ENCODE peak calls at places on chromosome 10, in ten cellular contexts. One of them, this sample, is unnamed.

GRCh38 chr10:69065406-69066361 is 22.2 kb upstream of the SRGN start:
- DNase-seq in activated T-cell treated with anti-CD3 and anti-CD28 coated beads for 1 hour: no peak
- DNase-seq in GM13976: peak; percentile 68
- DNase-seq in SHP77 treated with DMSO at 0.1 percent for 48 hours: no peak
- DNase-seq in ecto neural progenitor cell: no peak
- DNase-seq in NCI-H774: no peak
- DNase-seq in SW480: no peak
- DNase-seq in Right ventricle myocardium inferior: no peak
- DNase-seq in stimulated activated CD4-positive, alpha-beta T cell treated with anti-CD3 and anti-CD28 coated beads, Interleukin-4, amount 100 ng/mL, for 4 hours: peak; percentile 33
- DNase-seq in activated naive CD8-positive, alpha-beta T cell treated with anti-CD3 and anti-CD28 coated beads, Interleukin-2, amount 50 U/mL, for 24 hours: peak; percentile 71
- DNase-seq in this sample: no peak

GRCh38 chr10:33109788-33110469 is 151.9 kb upstream of the ITGB1 start:
- DNase-seq in activated T-cell treated with anti-CD3 and anti-CD28 coated beads for 1 hour: no peak
- DNase-seq in GM13976: no peak
- DNase-seq in SHP77 treated with DMSO at 0.1 percent for 48 hours: no peak
- DNase-seq in ecto neural progenitor cell: no peak
- DNase-seq in NCI-H774: no peak
- DNase-seq in SW480: no peak
- DNase-seq in Right ventricle myocardium inferior: no peak
- DNase-seq in stimulated activated CD4-positive, alpha-beta T cell treated with anti-CD3 and anti-CD28 coated beads, Interleukin-4, amount 100 ng/mL, for 4 hours: no peak
- DNase-seq in activated naive CD8-positive, alpha-beta T cell treated with anti-CD3 and anti-CD28 coated beads, Interleukin-2, amount 50 U/mL, for 24 hours: no peak
- DNase-seq in this sample: no peak

GRCh38 chr10:88379575-88379974 is 203.5 kb downstream of the RNLS start:
- DNase-seq in activated T-cell treated with anti-CD3 and anti-CD28 coated beads for 1 hour: no peak
- DNase-seq in GM13976: no peak
- DNase-seq in SHP77 treated with DMSO at 0.1 percent for 48 hours: no peak
- DNase-seq in ecto neural progenitor cell: no peak
- DNase-seq in NCI-H774: no peak
- DNase-seq in SW480: no peak
- DNase-seq in Right ventricle myocardium inferior: no peak
- DNase-seq in stimulated activated CD4-positive, alpha-beta T cell treated with anti-CD3 and anti-CD28 coated beads, Interleukin-4, amount 100 ng/mL, for 4 hours: no peak
- DNase-seq in activated naive CD8-positive, alpha-beta T cell treated with anti-CD3 and anti-CD28 coated beads, Interleukin-2, amount 50 U/mL, for 24 hours: no peak
- DNase-seq in this sample: no peak

GRCh38 chr10:72037811-72038210 is 50.5 kb downstream of the SPOCK2 start:
- DNase-seq in activated T-cell treated with anti-CD3 and anti-CD28 coated beads for 1 hour: no peak
- DNase-seq in GM13976: no peak
- DNase-seq in SHP77 treated with DMSO at 0.1 percent for 48 hours: no peak
- DNase-seq in ecto neural progenitor cell: no peak
- DNase-seq in NCI-H774: no peak
- DNase-seq in SW480: no peak
- DNase-seq in Right ventricle myocardium inferior: no peak
- DNase-seq in stimulated activated CD4-positive, alpha-beta T cell treated with anti-CD3 and anti-CD28 coated beads, Interleukin-4, amount 100 ng/mL, for 4 hours: no peak
- DNase-seq in activated naive CD8-positive, alpha-beta T cell treated with anti-CD3 and anti-CD28 coated beads, Interleukin-2, amount 50 U/mL, for 24 hours: no peak
- DNase-seq in this sample: no peak

GRCh38 chr10:84826704-84827103 is 498.3 kb downstream of the CCSER2 start:
- DNase-seq in activated T-cell treated with anti-CD3 and anti-CD28 coated beads for 1 hour: no peak
- DNase-seq in GM13976: no peak
- DNase-seq in SHP77 treated with DMSO at 0.1 percent for 48 hours: no peak
- DNase-seq in ecto neural progenitor cell: no peak
- DNase-seq in NCI-H774: no peak
- DNase-seq in SW480: no peak
- DNase-seq in Right ventricle myocardium inferior: no peak
- DNase-seq in stimulated activated CD4-positive, alpha-beta T cell treated with anti-CD3 and anti-CD28 coated beads, Interleukin-4, amount 100 ng/mL, for 4 hours: no peak
- DNase-seq in activated naive CD8-positive, alpha-beta T cell treated with anti-CD3 and anti-CD28 coated beads, Interleukin-2, amount 50 U/mL, for 24 hours: no peak
- DNase-seq in this sample: no peak

GRCh38 chr10:6320320-6321010 is 117.7 kb downstream of the PFKFB3 start:
- DNase-seq in activated T-cell treated with anti-CD3 and anti-CD28 coated beads for 1 hour: no peak
- DNase-seq in GM13976: no peak
- DNase-seq in SHP77 treated with DMSO at 0.1 percent for 48 hours: no peak
- DNase-seq in ecto neural progenitor cell: no peak
- DNase-seq in NCI-H774: no peak
- DNase-seq in SW480: no peak
- DNase-seq in Right ventricle myocardium inferior: no peak
- DNase-seq in stimulated activated CD4-positive, alpha-beta T cell treated with anti-CD3 and anti-CD28 coated beads, Interleukin-4, amount 100 ng/mL, for 4 hours: no peak
- DNase-seq in activated naive CD8-positive, alpha-beta T cell treated with anti-CD3 and anti-CD28 coated beads, Interleukin-2, amount 50 U/mL, for 24 hours: no peak
- DNase-seq in this sample: no peak

GRCh38 chr10:1507436-1507835 is 229.9 kb downstream of the ADARB2 start:
- DNase-seq in activated T-cell treated with anti-CD3 and anti-CD28 coated beads for 1 hour: no peak
- DNase-seq in GM13976: no peak
- DNase-seq in SHP77 treated with DMSO at 0.1 percent for 48 hours: peak; percentile 18
- DNase-seq in ecto neural progenitor cell: no peak
- DNase-seq in NCI-H774: no peak
- DNase-seq in SW480: no peak
- DNase-seq in Right ventricle myocardium inferior: no peak
- DNase-seq in stimulated activated CD4-positive, alpha-beta T cell treated with anti-CD3 and anti-CD28 coated beads, Interleukin-4, amount 100 ng/mL, for 4 hours: no peak
- DNase-seq in activated naive CD8-positive, alpha-beta T cell treated with anti-CD3 and anti-CD28 coated beads, Interleukin-2, amount 50 U/mL, for 24 hours: no peak
- DNase-seq in this sample: no peak

GRCh38 chr10:6052247-6053221 is 9.6 kb downstream of the IL2RA start:
- DNase-seq in activated T-cell treated with anti-CD3 and anti-CD28 coated beads for 1 hour: peak; percentile 55
- DNase-seq in GM13976: no peak
- DNase-seq in SHP77 treated with DMSO at 0.1 percent for 48 hours: no peak
- DNase-seq in ecto neural progenitor cell: peak; percentile 30
- DNase-seq in NCI-H774: no peak
- DNase-seq in SW480: peak; percentile 96
- DNase-seq in Right ventricle myocardium inferior: peak; percentile 55
- DNase-seq in stimulated activated CD4-positive, alpha-beta T cell treated with anti-CD3 and anti-CD28 coated beads, Interleukin-4, amount 100 ng/mL, for 4 hours: peak; percentile 67
- DNase-seq in activated naive CD8-positive, alpha-beta T cell treated with anti-CD3 and anti-CD28 coated beads, Interleukin-2, amount 50 U/mL, for 24 hours: peak; percentile 83
- DNase-seq in this sample: no peak

GRCh38 chr10:48491422-48492139 is 113.3 kb downstream of the ARHGAP22 start:
- DNase-seq in activated T-cell treated with anti-CD3 and anti-CD28 coated beads for 1 hour: no peak
- DNase-seq in GM13976: no peak
- DNase-seq in SHP77 treated with DMSO at 0.1 percent for 48 hours: no peak
- DNase-seq in ecto neural progenitor cell: no peak
- DNase-seq in NCI-H774: no peak
- DNase-seq in SW480: no peak
- DNase-seq in Right ventricle myocardium inferior: no peak
- DNase-seq in stimulated activated CD4-positive, alpha-beta T cell treated with anti-CD3 and anti-CD28 coated beads, Interleukin-4, amount 100 ng/mL, for 4 hours: no peak
- DNase-seq in activated naive CD8-positive, alpha-beta T cell treated with anti-CD3 and anti-CD28 coated beads, Interleukin-2, amount 50 U/mL, for 24 hours: no peak
- DNase-seq in this sample: no peak

GRCh38 chr10:74437822-74438221 is 286.8 kb downstream of the ADK start:
- DNase-seq in activated T-cell treated with anti-CD3 and anti-CD28 coated beads for 1 hour: no peak
- DNase-seq in GM13976: no peak
- DNase-seq in SHP77 treated with DMSO at 0.1 percent for 48 hours: no peak
- DNase-seq in ecto neural progenitor cell: no peak
- DNase-seq in NCI-H774: no peak
- DNase-seq in SW480: no peak
- DNase-seq in Right ventricle myocardium inferior: no peak
- DNase-seq in stimulated activated CD4-positive, alpha-beta T cell treated with anti-CD3 and anti-CD28 coated beads, Interleukin-4, amount 100 ng/mL, for 4 hours: no peak
- DNase-seq in activated naive CD8-positive, alpha-beta T cell treated with anti-CD3 and anti-CD28 coated beads, Interleukin-2, amount 50 U/mL, for 24 hours: no peak
- DNase-seq in this sample: no peak

GRCh38 chr10:90591629-90592028 is 266.2 kb downstream of the HTR7 start:
- DNase-seq in activated T-cell treated with anti-CD3 and anti-CD28 coated beads for 1 hour: no peak
- DNase-seq in GM13976: no peak
- DNase-seq in SHP77 treated with DMSO at 0.1 percent for 48 hours: no peak
- DNase-seq in ecto neural progenitor cell: no peak
- DNase-seq in NCI-H774: no peak
- DNase-seq in SW480: no peak
- DNase-seq in Right ventricle myocardium inferior: no peak
- DNase-seq in stimulated activated CD4-positive, alpha-beta T cell treated with anti-CD3 and anti-CD28 coated beads, Interleukin-4, amount 100 ng/mL, for 4 hours: no peak
- DNase-seq in activated naive CD8-positive, alpha-beta T cell treated with anti-CD3 and anti-CD28 coated beads, Interleukin-2, amount 50 U/mL, for 24 hours: no peak
- DNase-seq in this sample: no peak

GRCh38 chr10:74177140-74177677 is 26.2 kb downstream of the ADK start:
- DNase-seq in activated T-cell treated with anti-CD3 and anti-CD28 coated beads for 1 hour: peak; percentile 13
- DNase-seq in GM13976: peak; percentile 49
- DNase-seq in SHP77 treated with DMSO at 0.1 percent for 48 hours: no peak
- DNase-seq in ecto neural progenitor cell: no peak
- DNase-seq in NCI-H774: no peak
- DNase-seq in SW480: peak; percentile 45
- DNase-seq in Right ventricle myocardium inferior: no peak
- DNase-seq in stimulated activated CD4-positive, alpha-beta T cell treated with anti-CD3 and anti-CD28 coated beads, Interleukin-4, amount 100 ng/mL, for 4 hours: peak; percentile 47
- DNase-seq in activated naive CD8-positive, alpha-beta T cell treated with anti-CD3 and anti-CD28 coated beads, Interleukin-2, amount 50 U/mL, for 24 hours: peak; percentile 49
- DNase-seq in this sample: peak; percentile 20

GRCh38 chr10:128926693-128927092 is 540.3 kb upstream of the MGMT start:
- DNase-seq in activated T-cell treated with anti-CD3 and anti-CD28 coated beads for 1 hour: no peak
- DNase-seq in GM13976: no peak
- DNase-seq in SHP77 treated with DMSO at 0.1 percent for 48 hours: no peak
- DNase-seq in ecto neural progenitor cell: no peak
- DNase-seq in NCI-H774: no peak
- DNase-seq in SW480: no peak
- DNase-seq in Right ventricle myocardium inferior: peak; percentile 83
- DNase-seq in stimulated activated CD4-positive, alpha-beta T cell treated with anti-CD3 and anti-CD28 coated beads, Interleukin-4, amount 100 ng/mL, for 4 hours: no peak
- DNase-seq in activated naive CD8-positive, alpha-beta T cell treated with anti-CD3 and anti-CD28 coated beads, Interleukin-2, amount 50 U/mL, for 24 hours: no peak
- DNase-seq in this sample: no peak

GRCh38 chr10:125332548-125333208 is 172.3 kb upstream of the CTBP2 start:
- DNase-seq in activated T-cell treated with anti-CD3 and anti-CD28 coated beads for 1 hour: no peak
- DNase-seq in GM13976: no peak
- DNase-seq in SHP77 treated with DMSO at 0.1 percent for 48 hours: no peak
- DNase-seq in ecto neural progenitor cell: no peak
- DNase-seq in NCI-H774: no peak
- DNase-seq in SW480: no peak
- DNase-seq in Right ventricle myocardium inferior: no peak
- DNase-seq in stimulated activated CD4-positive, alpha-beta T cell treated with anti-CD3 and anti-CD28 coated beads, Interleukin-4, amount 100 ng/mL, for 4 hours: no peak
- DNase-seq in activated naive CD8-positive, alpha-beta T cell treated with anti-CD3 and anti-CD28 coated beads, Interleukin-2, amount 50 U/mL, for 24 hours: no peak
- DNase-seq in this sample: no peak

GRCh38 chr10:77909021-77909754 is 17.4 kb downstream of the DLG5 start:
- DNase-seq in activated T-cell treated with anti-CD3 and anti-CD28 coated beads for 1 hour: no peak
- DNase-seq in GM13976: no peak
- DNase-seq in SHP77 treated with DMSO at 0.1 percent for 48 hours: no peak
- DNase-seq in ecto neural progenitor cell: no peak
- DNase-seq in NCI-H774: no peak
- DNase-seq in SW480: no peak
- DNase-seq in Right ventricle myocardium inferior: no peak
- DNase-seq in stimulated activated CD4-positive, alpha-beta T cell treated with anti-CD3 and anti-CD28 coated beads, Interleukin-4, amount 100 ng/mL, for 4 hours: no peak
- DNase-seq in activated naive CD8-positive, alpha-beta T cell treated with anti-CD3 and anti-CD28 coated beads, Interleukin-2, amount 50 U/mL, for 24 hours: no peak
- DNase-seq in this sample: no peak

GRCh38 chr10:125936331-125936730 is 40.0 kb downstream of the FANK1 start:
- DNase-seq in activated T-cell treated with anti-CD3 and anti-CD28 coated beads for 1 hour: no peak
- DNase-seq in GM13976: no peak
- DNase-seq in SHP77 treated with DMSO at 0.1 percent for 48 hours: no peak
- DNase-seq in ecto neural progenitor cell: no peak
- DNase-seq in NCI-H774: no peak
- DNase-seq in SW480: no peak
- DNase-seq in Right ventricle myocardium inferior: no peak
- DNase-seq in stimulated activated CD4-positive, alpha-beta T cell treated with anti-CD3 and anti-CD28 coated beads, Interleukin-4, amount 100 ng/mL, for 4 hours: no peak
- DNase-seq in activated naive CD8-positive, alpha-beta T cell treated with anti-CD3 and anti-CD28 coated beads, Interleukin-2, amount 50 U/mL, for 24 hours: no peak
- DNase-seq in this sample: no peak

GRCh38 chr10:112361951-112362770 is 11.8 kb upstream of the ACSL5 start:
- DNase-seq in activated T-cell treated with anti-CD3 and anti-CD28 coated beads for 1 hour: no peak
- DNase-seq in GM13976: no peak
- DNase-seq in SHP77 treated with DMSO at 0.1 percent for 48 hours: no peak
- DNase-seq in ecto neural progenitor cell: no peak
- DNase-seq in NCI-H774: no peak
- DNase-seq in SW480: no peak
- DNase-seq in Right ventricle myocardium inferior: no peak
- DNase-seq in stimulated activated CD4-positive, alpha-beta T cell treated with anti-CD3 and anti-CD28 coated beads, Interleukin-4, amount 100 ng/mL, for 4 hours: no peak
- DNase-seq in activated naive CD8-positive, alpha-beta T cell treated with anti-CD3 and anti-CD28 coated beads, Interleukin-2, amount 50 U/mL, for 24 hours: no peak
- DNase-seq in this sample: no peak

GRCh38 chr10:102775201-102775972 is 31.6 kb downstream of the WBP1L start:
- DNase-seq in activated T-cell treated with anti-CD3 and anti-CD28 coated beads for 1 hour: no peak
- DNase-seq in GM13976: no peak
- DNase-seq in SHP77 treated with DMSO at 0.1 percent for 48 hours: no peak
- DNase-seq in ecto neural progenitor cell: no peak
- DNase-seq in NCI-H774: no peak
- DNase-seq in SW480: no peak
- DNase-seq in Right ventricle myocardium inferior: peak; percentile 77
- DNase-seq in stimulated activated CD4-positive, alpha-beta T cell treated with anti-CD3 and anti-CD28 coated beads, Interleukin-4, amount 100 ng/mL, for 4 hours: no peak
- DNase-seq in activated naive CD8-positive, alpha-beta T cell treated with anti-CD3 and anti-CD28 coated beads, Interleukin-2, amount 50 U/mL, for 24 hours: no peak
- DNase-seq in this sample: no peak

GRCh38 chr10:79072041-79072441 is 3.3 kb downstream of the ZMIZ1 start:
- DNase-seq in activated T-cell treated with anti-CD3 and anti-CD28 coated beads for 1 hour: no peak
- DNase-seq in GM13976: no peak
- DNase-seq in SHP77 treated with DMSO at 0.1 percent for 48 hours: no peak
- DNase-seq in ecto neural progenitor cell: no peak
- DNase-seq in NCI-H774: no peak
- DNase-seq in SW480: no peak
- DNase-seq in Right ventricle myocardium inferior: no peak
- DNase-seq in stimulated activated CD4-positive, alpha-beta T cell treated with anti-CD3 and anti-CD28 coated beads, Interleukin-4, amount 100 ng/mL, for 4 hours: no peak
- DNase-seq in activated naive CD8-positive, alpha-beta T cell treated with anti-CD3 and anti-CD28 coated beads, Interleukin-2, amount 50 U/mL, for 24 hours: no peak
- DNase-seq in this sample: no peak

GRCh38 chr10:84632866-84633265 is 304.5 kb downstream of the CCSER2 start:
- DNase-seq in activated T-cell treated with anti-CD3 and anti-CD28 coated beads for 1 hour: no peak
- DNase-seq in GM13976: no peak
- DNase-seq in SHP77 treated with DMSO at 0.1 percent for 48 hours: no peak
- DNase-seq in ecto neural progenitor cell: no peak
- DNase-seq in NCI-H774: no peak
- DNase-seq in SW480: no peak
- DNase-seq in Right ventricle myocardium inferior: no peak
- DNase-seq in stimulated activated CD4-positive, alpha-beta T cell treated with anti-CD3 and anti-CD28 coated beads, Interleukin-4, amount 100 ng/mL, for 4 hours: no peak
- DNase-seq in activated naive CD8-positive, alpha-beta T cell treated with anti-CD3 and anti-CD28 coated beads, Interleukin-2, amount 50 U/mL, for 24 hours: no peak
- DNase-seq in this sample: no peak

GRCh38 chr10:99435986-99436633 is 5.7 kb upstream of the GOT1 start:
- DNase-seq in activated T-cell treated with anti-CD3 and anti-CD28 coated beads for 1 hour: no peak
- DNase-seq in GM13976: peak; percentile 22
- DNase-seq in SHP77 treated with DMSO at 0.1 percent for 48 hours: peak; percentile 48
- DNase-seq in ecto neural progenitor cell: no peak
- DNase-seq in NCI-H774: no peak
- DNase-seq in SW480: peak; percentile 57
- DNase-seq in Right ventricle myocardium inferior: no peak
- DNase-seq in stimulated activated CD4-positive, alpha-beta T cell treated with anti-CD3 and anti-CD28 coated beads, Interleukin-4, amount 100 ng/mL, for 4 hours: no peak
- DNase-seq in activated naive CD8-positive, alpha-beta T cell treated with anti-CD3 and anti-CD28 coated beads, Interleukin-2, amount 50 U/mL, for 24 hours: no peak
- DNase-seq in this sample: peak; percentile 28

GRCh38 chr10:9140373-9140772 is 1085.9 kb downstream of the GATA3 start:
- DNase-seq in activated T-cell treated with anti-CD3 and anti-CD28 coated beads for 1 hour: no peak
- DNase-seq in GM13976: no peak
- DNase-seq in SHP77 treated with DMSO at 0.1 percent for 48 hours: no peak
- DNase-seq in ecto neural progenitor cell: no peak
- DNase-seq in NCI-H774: no peak
- DNase-seq in SW480: no peak
- DNase-seq in Right ventricle myocardium inferior: no peak
- DNase-seq in stimulated activated CD4-positive, alpha-beta T cell treated with anti-CD3 and anti-CD28 coated beads, Interleukin-4, amount 100 ng/mL, for 4 hours: no peak
- DNase-seq in activated naive CD8-positive, alpha-beta T cell treated with anti-CD3 and anti-CD28 coated beads, Interleukin-2, amount 50 U/mL, for 24 hours: no peak
- DNase-seq in this sample: no peak

GRCh38 chr10:49831352-49832040 is 69.4 kb upstream of the OGDHL start:
- DNase-seq in activated T-cell treated with anti-CD3 and anti-CD28 coated beads for 1 hour: no peak
- DNase-seq in GM13976: no peak
- DNase-seq in SHP77 treated with DMSO at 0.1 percent for 48 hours: no peak
- DNase-seq in ecto neural progenitor cell: peak; percentile 53
- DNase-seq in NCI-H774: no peak
- DNase-seq in SW480: peak; percentile 60
- DNase-seq in Right ventricle myocardium inferior: no peak
- DNase-seq in stimulated activated CD4-positive, alpha-beta T cell treated with anti-CD3 and anti-CD28 coated beads, Interleukin-4, amount 100 ng/mL, for 4 hours: no peak
- DNase-seq in activated naive CD8-positive, alpha-beta T cell treated with anti-CD3 and anti-CD28 coated beads, Interleukin-2, amount 50 U/mL, for 24 hours: no peak
- DNase-seq in this sample: no peak

GRCh38 chr10:124724279-124725027 is 19.7 kb downstream of the FAM53B start:
- DNase-seq in activated T-cell treated with anti-CD3 and anti-CD28 coated beads for 1 hour: no peak
- DNase-seq in GM13976: no peak
- DNase-seq in SHP77 treated with DMSO at 0.1 percent for 48 hours: no peak
- DNase-seq in ecto neural progenitor cell: no peak
- DNase-seq in NCI-H774: no peak
- DNase-seq in SW480: peak; percentile 93
- DNase-seq in Right ventricle myocardium inferior: peak; percentile 66
- DNase-seq in stimulated activated CD4-positive, alpha-beta T cell treated with anti-CD3 and anti-CD28 coated beads, Interleukin-4, amount 100 ng/mL, for 4 hours: no peak
- DNase-seq in activated naive CD8-positive, alpha-beta T cell treated with anti-CD3 and anti-CD28 coated beads, Interleukin-2, amount 50 U/mL, for 24 hours: no peak
- DNase-seq in this sample: no peak

GRCh38 chr10:24132741-24133140 is 76.2 kb upstream of the KIAA1217 start:
- DNase-seq in activated T-cell treated with anti-CD3 and anti-CD28 coated beads for 1 hour: no peak
- DNase-seq in GM13976: no peak
- DNase-seq in SHP77 treated with DMSO at 0.1 percent for 48 hours: no peak
- DNase-seq in ecto neural progenitor cell: no peak
- DNase-seq in NCI-H774: no peak
- DNase-seq in SW480: no peak
- DNase-seq in Right ventricle myocardium inferior: no peak
- DNase-seq in stimulated activated CD4-positive, alpha-beta T cell treated with anti-CD3 and anti-CD28 coated beads, Interleukin-4, amount 100 ng/mL, for 4 hours: no peak
- DNase-seq in activated naive CD8-positive, alpha-beta T cell treated with anti-CD3 and anti-CD28 coated beads, Interleukin-2, amount 50 U/mL, for 24 hours: no peak
- DNase-seq in this sample: no peak

GRCh38 chr10:50577681-50578350 is 45.9 kb downstream of the SGMS1 start:
- DNase-seq in activated T-cell treated with anti-CD3 and anti-CD28 coated beads for 1 hour: no peak
- DNase-seq in GM13976: no peak
- DNase-seq in SHP77 treated with DMSO at 0.1 percent for 48 hours: no peak
- DNase-seq in ecto neural progenitor cell: no peak
- DNase-seq in NCI-H774: no peak
- DNase-seq in SW480: peak; percentile 27
- DNase-seq in Right ventricle myocardium inferior: no peak
- DNase-seq in stimulated activated CD4-positive, alpha-beta T cell treated with anti-CD3 and anti-CD28 coated beads, Interleukin-4, amount 100 ng/mL, for 4 hours: no peak
- DNase-seq in activated naive CD8-positive, alpha-beta T cell treated with anti-CD3 and anti-CD28 coated beads, Interleukin-2, amount 50 U/mL, for 24 hours: no peak
- DNase-seq in this sample: no peak

GRCh38 chr10:2119316-2119715 is 382.0 kb upstream of the ADARB2 start:
- DNase-seq in activated T-cell treated with anti-CD3 and anti-CD28 coated beads for 1 hour: no peak
- DNase-seq in GM13976: no peak
- DNase-seq in SHP77 treated with DMSO at 0.1 percent for 48 hours: no peak
- DNase-seq in ecto neural progenitor cell: no peak
- DNase-seq in NCI-H774: no peak
- DNase-seq in SW480: no peak
- DNase-seq in Right ventricle myocardium inferior: no peak
- DNase-seq in stimulated activated CD4-positive, alpha-beta T cell treated with anti-CD3 and anti-CD28 coated beads, Interleukin-4, amount 100 ng/mL, for 4 hours: no peak
- DNase-seq in activated naive CD8-positive, alpha-beta T cell treated with anti-CD3 and anti-CD28 coated beads, Interleukin-2, amount 50 U/mL, for 24 hours: no peak
- DNase-seq in this sample: no peak

GRCh38 chr10:29590598-29591415 is 44.0 kb downstream of the SVIL start:
- DNase-seq in activated T-cell treated with anti-CD3 and anti-CD28 coated beads for 1 hour: no peak
- DNase-seq in GM13976: peak; percentile 51
- DNase-seq in SHP77 treated with DMSO at 0.1 percent for 48 hours: peak; percentile 7
- DNase-seq in ecto neural progenitor cell: peak; percentile 20
- DNase-seq in NCI-H774: peak; percentile 14
- DNase-seq in SW480: peak; percentile 43
- DNase-seq in Right ventricle myocardium inferior: no peak
- DNase-seq in stimulated activated CD4-positive, alpha-beta T cell treated with anti-CD3 and anti-CD28 coated beads, Interleukin-4, amount 100 ng/mL, for 4 hours: no peak
- DNase-seq in activated naive CD8-positive, alpha-beta T cell treated with anti-CD3 and anti-CD28 coated beads, Interleukin-2, amount 50 U/mL, for 24 hours: no peak
- DNase-seq in this sample: peak; percentile 41

This sample was measured in Panc1.